ENCODE peak calls at places on chromosomes 5 and 9, in six cellular contexts. One of them, this sample, is unnamed.

GRCh38 chr9:93060746-93061259 is 2.3 kb downstream of the SUSD3 start:
- DNase-seq in stimulated activated CD4-positive, alpha-beta T cell treated with anti-CD3 and anti-CD28 coated beads, Interleukin-2, amount 100 ng/mL, for 4 hours: no peak
- DNase-seq in naive thymus-derived CD4-positive, alpha-beta T cell: no peak
- DNase-seq in psoas muscle: no peak
- DNase-seq in amniotic stem cell: no peak
- DNase-seq in esophagus muscularis mucosa: no peak
- DNase-seq in this sample: no peak

GRCh38 chr9:89633404-89633803 is 28.6 kb downstream of the GADD45G start:
- DNase-seq in stimulated activated CD4-positive, alpha-beta T cell treated with anti-CD3 and anti-CD28 coated beads, Interleukin-2, amount 100 ng/mL, for 4 hours: no peak
- DNase-seq in naive thymus-derived CD4-positive, alpha-beta T cell: no peak
- DNase-seq in psoas muscle: no peak
- DNase-seq in amniotic stem cell: no peak
- DNase-seq in esophagus muscularis mucosa: no peak
- DNase-seq in this sample: no peak

GRCh38 chr5:851553-851952 is 767 bp upstream of the ZDHHC11 start:
- DNase-seq in stimulated activated CD4-positive, alpha-beta T cell treated with anti-CD3 and anti-CD28 coated beads, Interleukin-2, amount 100 ng/mL, for 4 hours: no peak
- DNase-seq in naive thymus-derived CD4-positive, alpha-beta T cell: no peak
- DNase-seq in psoas muscle: peak
- DNase-seq in amniotic stem cell: no peak
- DNase-seq in esophagus muscularis mucosa: no peak
- DNase-seq in this sample: no peak

GRCh38 chr5:103513696-103514095 is 48.9 kb downstream of the NUDT12 start:
- DNase-seq in stimulated activated CD4-positive, alpha-beta T cell treated with anti-CD3 and anti-CD28 coated beads, Interleukin-2, amount 100 ng/mL, for 4 hours: no peak
- DNase-seq in naive thymus-derived CD4-positive, alpha-beta T cell: no peak
- DNase-seq in psoas muscle: no peak
- DNase-seq in amniotic stem cell: no peak
- DNase-seq in esophagus muscularis mucosa: no peak
- DNase-seq in this sample: no peak

GRCh38 chr5:61332891-61333350 is 863 bp downstream of the ZSWIM6 start:
- DNase-seq in stimulated activated CD4-positive, alpha-beta T cell treated with anti-CD3 and anti-CD28 coated beads, Interleukin-2, amount 100 ng/mL, for 4 hours: no peak
- DNase-seq in naive thymus-derived CD4-positive, alpha-beta T cell: no peak
- DNase-seq in psoas muscle: peak
- DNase-seq in amniotic stem cell: no peak
- DNase-seq in esophagus muscularis mucosa: no peak
- DNase-seq in this sample: peak

GRCh38 chr9:6910032-6910431 is 152.3 kb downstream of the KDM4C start:
- DNase-seq in stimulated activated CD4-positive, alpha-beta T cell treated with anti-CD3 and anti-CD28 coated beads, Interleukin-2, amount 100 ng/mL, for 4 hours: no peak
- DNase-seq in naive thymus-derived CD4-positive, alpha-beta T cell: no peak
- DNase-seq in psoas muscle: no peak
- DNase-seq in amniotic stem cell: no peak
- DNase-seq in esophagus muscularis mucosa: no peak
- DNase-seq in this sample: no peak

GRCh38 chr5:149314571-149315111 is 30.7 kb upstream of the GRPEL2 start:
- DNase-seq in stimulated activated CD4-positive, alpha-beta T cell treated with anti-CD3 and anti-CD28 coated beads, Interleukin-2, amount 100 ng/mL, for 4 hours: no peak
- DNase-seq in naive thymus-derived CD4-positive, alpha-beta T cell: no peak
- DNase-seq in psoas muscle: no peak
- DNase-seq in amniotic stem cell: no peak
- DNase-seq in esophagus muscularis mucosa: no peak
- DNase-seq in this sample: no peak

GRCh38 chr5:73617510-73618279 is 8.3 kb upstream of the ARHGEF28 start:
- DNase-seq in stimulated activated CD4-positive, alpha-beta T cell treated with anti-CD3 and anti-CD28 coated beads, Interleukin-2, amount 100 ng/mL, for 4 hours: no peak
- DNase-seq in naive thymus-derived CD4-positive, alpha-beta T cell: no peak
- DNase-seq in psoas muscle: no peak
- DNase-seq in amniotic stem cell: no peak
- DNase-seq in esophagus muscularis mucosa: no peak
- DNase-seq in this sample: no peak

GRCh38 chr5:136036991-136037705 is 8.4 kb downstream of the TGFBI start:
- DNase-seq in stimulated activated CD4-positive, alpha-beta T cell treated with anti-CD3 and anti-CD28 coated beads, Interleukin-2, amount 100 ng/mL, for 4 hours: no peak
- DNase-seq in naive thymus-derived CD4-positive, alpha-beta T cell: no peak
- DNase-seq in psoas muscle: peak
- DNase-seq in amniotic stem cell: no peak
- DNase-seq in esophagus muscularis mucosa: no peak
- DNase-seq in this sample: no peak

GRCh38 chr9:72477862-72478564 is 43.4 kb upstream of the TMC1 start:
- DNase-seq in stimulated activated CD4-positive, alpha-beta T cell treated with anti-CD3 and anti-CD28 coated beads, Interleukin-2, amount 100 ng/mL, for 4 hours: no peak
- DNase-seq in naive thymus-derived CD4-positive, alpha-beta T cell: no peak
- DNase-seq in psoas muscle: no peak
- DNase-seq in amniotic stem cell: no peak
- DNase-seq in esophagus muscularis mucosa: no peak
- DNase-seq in this sample: no peak

GRCh38 chr5:99334936-99335335 is 406.1 kb upstream of the CHD1 start:
- DNase-seq in stimulated activated CD4-positive, alpha-beta T cell treated with anti-CD3 and anti-CD28 coated beads, Interleukin-2, amount 100 ng/mL, for 4 hours: no peak
- DNase-seq in naive thymus-derived CD4-positive, alpha-beta T cell: no peak
- DNase-seq in psoas muscle: no peak
- DNase-seq in amniotic stem cell: no peak
- DNase-seq in esophagus muscularis mucosa: no peak
- DNase-seq in this sample: no peak

GRCh38 chr9:92141144-92142129 is 26.2 kb upstream of the SPTLC1 start:
- DNase-seq in stimulated activated CD4-positive, alpha-beta T cell treated with anti-CD3 and anti-CD28 coated beads, Interleukin-2, amount 100 ng/mL, for 4 hours: no peak
- DNase-seq in naive thymus-derived CD4-positive, alpha-beta T cell: no peak
- DNase-seq in psoas muscle: no peak
- DNase-seq in amniotic stem cell: no peak
- DNase-seq in esophagus muscularis mucosa: no peak
- DNase-seq in this sample: peak

GRCh38 chr9:95305770-95306492 is 11.6 kb downstream of the FANCC start:
- DNase-seq in stimulated activated CD4-positive, alpha-beta T cell treated with anti-CD3 and anti-CD28 coated beads, Interleukin-2, amount 100 ng/mL, for 4 hours: no peak
- DNase-seq in naive thymus-derived CD4-positive, alpha-beta T cell: no peak
- DNase-seq in psoas muscle: no peak
- DNase-seq in amniotic stem cell: no peak
- DNase-seq in esophagus muscularis mucosa: no peak
- DNase-seq in this sample: no peak

GRCh38 chr9:36056896-36057295 is 20.2 kb downstream of the RECK start:
- DNase-seq in stimulated activated CD4-positive, alpha-beta T cell treated with anti-CD3 and anti-CD28 coated beads, Interleukin-2, amount 100 ng/mL, for 4 hours: no peak
- DNase-seq in naive thymus-derived CD4-positive, alpha-beta T cell: no peak
- DNase-seq in psoas muscle: no peak
- DNase-seq in amniotic stem cell: no peak
- DNase-seq in esophagus muscularis mucosa: no peak
- DNase-seq in this sample: no peak

GRCh38 chr9:114371986-114372917 is 15.5 kb downstream of the AKNA start:
- DNase-seq in stimulated activated CD4-positive, alpha-beta T cell treated with anti-CD3 and anti-CD28 coated beads, Interleukin-2, amount 100 ng/mL, for 4 hours: no peak
- DNase-seq in naive thymus-derived CD4-positive, alpha-beta T cell: peak
- DNase-seq in psoas muscle: no peak
- DNase-seq in amniotic stem cell: no peak
- DNase-seq in esophagus muscularis mucosa: no peak
- DNase-seq in this sample: no peak

GRCh38 chr9:29865764-29866313 is 2292.6 kb upstream of the C9orf72 start:
- DNase-seq in stimulated activated CD4-positive, alpha-beta T cell treated with anti-CD3 and anti-CD28 coated beads, Interleukin-2, amount 100 ng/mL, for 4 hours: no peak
- DNase-seq in naive thymus-derived CD4-positive, alpha-beta T cell: no peak
- DNase-seq in psoas muscle: no peak
- DNase-seq in amniotic stem cell: no peak
- DNase-seq in esophagus muscularis mucosa: no peak
- DNase-seq in this sample: no peak

GRCh38 chr5:129014185-129014584 is 48.9 kb downstream of the SLC27A6 start:
- DNase-seq in stimulated activated CD4-positive, alpha-beta T cell treated with anti-CD3 and anti-CD28 coated beads, Interleukin-2, amount 100 ng/mL, for 4 hours: no peak
- DNase-seq in naive thymus-derived CD4-positive, alpha-beta T cell: no peak
- DNase-seq in psoas muscle: no peak
- DNase-seq in amniotic stem cell: no peak
- DNase-seq in esophagus muscularis mucosa: no peak
- DNase-seq in this sample: no peak

GRCh38 chr9:111944467-111944866 is 47.9 kb downstream of the UGCG start:
- DNase-seq in stimulated activated CD4-positive, alpha-beta T cell treated with anti-CD3 and anti-CD28 coated beads, Interleukin-2, amount 100 ng/mL, for 4 hours: no peak
- DNase-seq in naive thymus-derived CD4-positive, alpha-beta T cell: no peak
- DNase-seq in psoas muscle: no peak
- DNase-seq in amniotic stem cell: no peak
- DNase-seq in esophagus muscularis mucosa: no peak
- DNase-seq in this sample: no peak

GRCh38 chr9:133792721-133793470 is 54.7 kb upstream of the SARDH start:
- DNase-seq in stimulated activated CD4-positive, alpha-beta T cell treated with anti-CD3 and anti-CD28 coated beads, Interleukin-2, amount 100 ng/mL, for 4 hours: peak
- DNase-seq in naive thymus-derived CD4-positive, alpha-beta T cell: peak
- DNase-seq in psoas muscle: peak
- DNase-seq in amniotic stem cell: peak
- DNase-seq in esophagus muscularis mucosa: peak
- DNase-seq in this sample: peak

GRCh38 chr5:69444127-69444754 is 29.3 kb downstream of the MARVELD2 start:
- DNase-seq in stimulated activated CD4-positive, alpha-beta T cell treated with anti-CD3 and anti-CD28 coated beads, Interleukin-2, amount 100 ng/mL, for 4 hours: no peak
- DNase-seq in naive thymus-derived CD4-positive, alpha-beta T cell: no peak
- DNase-seq in psoas muscle: no peak
- DNase-seq in amniotic stem cell: no peak
- DNase-seq in esophagus muscularis mucosa: no peak
- DNase-seq in this sample: no peak

GRCh38 chr9:19049872-19050636 is 827 bp downstream of the RRAGA start:
- DNase-seq in stimulated activated CD4-positive, alpha-beta T cell treated with anti-CD3 and anti-CD28 coated beads, Interleukin-2, amount 100 ng/mL, for 4 hours: no peak
- DNase-seq in naive thymus-derived CD4-positive, alpha-beta T cell: no peak
- DNase-seq in psoas muscle: no peak
- DNase-seq in amniotic stem cell: no peak
- DNase-seq in esophagus muscularis mucosa: no peak
- DNase-seq in this sample: no peak

GRCh38 chr9:82367016-82367415 is 378.4 kb downstream of the SPATA31D1 start:
- DNase-seq in stimulated activated CD4-positive, alpha-beta T cell treated with anti-CD3 and anti-CD28 coated beads, Interleukin-2, amount 100 ng/mL, for 4 hours: no peak
- DNase-seq in naive thymus-derived CD4-positive, alpha-beta T cell: no peak
- DNase-seq in psoas muscle: no peak
- DNase-seq in amniotic stem cell: no peak
- DNase-seq in esophagus muscularis mucosa: no peak
- DNase-seq in this sample: no peak

GRCh38 chr5:32403760-32404159 is 40.8 kb downstream of the ZFR start:
- DNase-seq in stimulated activated CD4-positive, alpha-beta T cell treated with anti-CD3 and anti-CD28 coated beads, Interleukin-2, amount 100 ng/mL, for 4 hours: no peak
- DNase-seq in naive thymus-derived CD4-positive, alpha-beta T cell: no peak
- DNase-seq in psoas muscle: no peak
- DNase-seq in amniotic stem cell: no peak
- DNase-seq in esophagus muscularis mucosa: no peak
- DNase-seq in this sample: no peak

GRCh38 chr5:171469336-171469735 is 49.9 kb downstream of the FGF18 start:
- DNase-seq in stimulated activated CD4-positive, alpha-beta T cell treated with anti-CD3 and anti-CD28 coated beads, Interleukin-2, amount 100 ng/mL, for 4 hours: no peak
- DNase-seq in naive thymus-derived CD4-positive, alpha-beta T cell: no peak
- DNase-seq in psoas muscle: no peak
- DNase-seq in amniotic stem cell: no peak
- DNase-seq in esophagus muscularis mucosa: no peak
- DNase-seq in this sample: no peak

GRCh38 chr9:12702160-12702758 is 9.1 kb downstream of the TYRP1 start:
- DNase-seq in stimulated activated CD4-positive, alpha-beta T cell treated with anti-CD3 and anti-CD28 coated beads, Interleukin-2, amount 100 ng/mL, for 4 hours: no peak
- DNase-seq in naive thymus-derived CD4-positive, alpha-beta T cell: no peak
- DNase-seq in psoas muscle: peak
- DNase-seq in amniotic stem cell: peak
- DNase-seq in esophagus muscularis mucosa: no peak
- DNase-seq in this sample: no peak

GRCh38 chr5:120405291-120405864 is 58.7 kb upstream of the PRR16 start:
- DNase-seq in stimulated activated CD4-positive, alpha-beta T cell treated with anti-CD3 and anti-CD28 coated beads, Interleukin-2, amount 100 ng/mL, for 4 hours: no peak
- DNase-seq in naive thymus-derived CD4-positive, alpha-beta T cell: no peak
- DNase-seq in psoas muscle: no peak
- DNase-seq in amniotic stem cell: peak
- DNase-seq in esophagus muscularis mucosa: no peak
- DNase-seq in this sample: no peak